ENCODE peak calls at places on chromosomes 11 and 22, in eight cellular contexts. D, U, T, E, P, Q, W and M are unnamed samples.

GRCh38 chr11:69089258-69089657 is 40.5 kb downstream of the TPCN2 start:
- DNase-seq in D (peak; percentile 89), U (no peak), T (no peak), E (peak; percentile 79), P (no peak), Q (no peak), W (no peak), M (peak; percentile 59)

GRCh38 chr11:114432893-114433292 is 6.4 kb upstream of the REXO2 start:
- DNase-seq in D (no peak), U (no peak), T (no peak), E (no peak), P (no peak), Q (no peak), W (no peak), M (no peak)

GRCh38 chr11:61828379-61828628 is 204 bp downstream of the FADS2 start:
- DNase-seq in D (no peak), U (no peak), T (no peak), E (no peak), P (no peak), Q (no peak), W (no peak), M (no peak)

GRCh38 chr22:32534252-32535215 is 59.9 kb downstream of the FBXO7 start:
- DNase-seq in D (no peak), U (no peak), T (no peak), E (no peak), P (no peak), Q (no peak), W (no peak), M (no peak)

GRCh38 chr22:21791635-21792625 is 56.3 kb upstream of the YPEL1 start:
- DNase-seq in D (peak; percentile 62), U (no peak), T (no peak), E (peak; percentile 4), P (no peak), Q (no peak), W (no peak), M (no peak)

GRCh38 chr11:118921121-118921928 is 4.4 kb downstream of the BCL9L start:
- DNase-seq in D (peak; percentile 88), U (no peak), T (peak; percentile 76), E (peak; percentile 97), P (no peak), Q (no peak), W (no peak), M (no peak)

GRCh38 chr22:42873361-42873760 is 16.3 kb upstream of the ARFGAP3 start:
- DNase-seq in D (no peak), U (no peak), T (no peak), E (no peak), P (no peak), Q (no peak), W (no peak), M (no peak)

GRCh38 chr11:81237139-81237538 is 1496.5 kb downstream of the FAM181B start:
- DNase-seq in D (peak; percentile 4), U (no peak), T (no peak), E (peak; percentile 67), P (no peak), Q (no peak), W (peak; percentile 70), M (no peak)

GRCh38 chr11:87384078-87384729 is 346.5 kb downstream of the TMEM135 start:
- DNase-seq in D (no peak), U (no peak), T (no peak), E (no peak), P (no peak), Q (no peak), W (no peak), M (no peak)

GRCh38 chr22:46738961-46739870 is 1.2 kb upstream of the CERK start:
- DNase-seq in D (peak; percentile 72), U (peak; percentile 86), T (no peak), E (peak; percentile 65), P (peak; percentile 65), Q (no peak), W (peak; percentile 92), M (no peak)

GRCh38 chr11:12170984-12171383 is 60.6 kb downstream of the MICAL2 start:
- DNase-seq in D (peak; percentile 49), U (no peak), T (no peak), E (peak; percentile 83), P (no peak), Q (no peak), W (no peak), M (no peak)
- H3K27ac ChIP-seq in D (peak overlapping the region; percentile 76), U (no peak overlapping the region), T (no peak overlapping the region), E (peak overlapping the region; percentile 75), P (no peak overlapping the region), Q (no peak overlapping the region), W (no peak overlapping the region), M (no peak overlapping the region)

GRCh38 chr11:94857337-94857736 is 89.2 kb downstream of the AMOTL1 start:
- DNase-seq in D (no peak), U (no peak), T (no peak), E (no peak), P (no peak), Q (no peak), W (no peak), M (no peak)

GRCh38 chr11:94851864-94852581 is 83.9 kb downstream of the AMOTL1 start:
- DNase-seq in D (no peak), U (no peak), T (no peak), E (no peak), P (no peak), Q (no peak), W (no peak), M (no peak)

GRCh38 chr11:94855666-94856065 is 87.5 kb downstream of the AMOTL1 start:
- DNase-seq in D (no peak), U (no peak), T (no peak), E (no peak), P (no peak), Q (no peak), W (no peak), M (no peak)

GRCh38 chr11:94853836-94854235 is 85.7 kb downstream of the AMOTL1 start:
- DNase-seq in D (no peak), U (no peak), T (no peak), E (no peak), P (no peak), Q (no peak), W (no peak), M (no peak)

DNA sequence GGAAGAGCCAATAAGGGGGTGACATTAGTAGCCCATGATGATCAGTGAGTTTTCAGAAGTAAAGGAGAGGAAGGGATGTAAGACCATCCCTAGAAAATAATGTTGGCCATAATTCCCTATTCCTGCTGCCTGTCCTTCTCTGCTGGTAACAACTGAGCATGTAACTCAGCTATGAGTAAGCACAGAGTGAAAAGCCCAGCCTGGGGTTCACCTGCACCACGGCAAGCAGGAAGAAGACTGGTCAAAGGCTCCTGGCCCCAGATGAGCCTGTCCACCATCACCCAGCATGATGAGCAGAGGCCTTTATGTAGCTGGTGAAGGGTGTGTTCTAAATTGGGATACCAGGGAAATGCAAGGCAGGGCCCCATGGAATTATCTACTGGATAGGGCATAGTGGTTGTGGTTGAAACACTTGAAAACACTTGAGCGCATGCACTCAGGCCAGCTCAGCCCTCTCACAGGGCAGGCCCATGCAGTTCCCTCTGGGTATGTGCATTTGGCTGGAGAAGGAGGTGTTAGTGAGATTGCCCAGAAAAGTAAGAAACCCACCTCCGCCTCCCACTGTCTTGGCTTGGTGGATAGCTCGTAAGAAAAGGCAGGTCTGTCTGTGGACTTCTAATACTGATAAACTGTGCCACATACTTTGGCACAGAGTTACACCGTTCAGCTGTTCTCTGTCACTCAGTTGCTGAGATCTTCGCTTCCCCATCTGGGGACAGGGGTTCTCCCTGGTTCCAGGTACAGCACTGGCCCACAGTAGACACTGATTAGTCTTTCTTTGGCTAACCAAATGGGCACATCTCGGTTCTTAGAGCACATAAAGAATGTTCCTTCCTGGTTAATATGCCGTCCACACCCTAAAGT is 86.8 kb downstream of the AMOTL1 start:
- DNase-seq in D (no peak), U (no peak), T (no peak), E (no peak), P (no peak), Q (no peak), W (no peak), M (no peak)
- H3K27ac ChIP-seq in D (no peak overlapping the region), U (no peak overlapping the region), T (no peak overlapping the region), E (no peak overlapping the region), P (no peak overlapping the region), Q (no peak overlapping the region), W (no peak overlapping the region), M (no peak overlapping the region)

GRCh38 chr22:17218341-17218740 is 894 bp downstream of the ADA2 start:
- DNase-seq in D (no peak), U (no peak), T (no peak), E (no peak), P (no peak), Q (no peak), W (no peak), M (no peak)
- H3K27ac ChIP-seq in D (no peak overlapping the region), U (peak overlapping the region; percentile 39), T (peak overlapping the region; percentile 76), E (no peak overlapping the region), P (peak overlapping the region; percentile 13), Q (no peak overlapping the region), W (peak overlapping the region; percentile 97), M (no peak overlapping the region)

DNA sequence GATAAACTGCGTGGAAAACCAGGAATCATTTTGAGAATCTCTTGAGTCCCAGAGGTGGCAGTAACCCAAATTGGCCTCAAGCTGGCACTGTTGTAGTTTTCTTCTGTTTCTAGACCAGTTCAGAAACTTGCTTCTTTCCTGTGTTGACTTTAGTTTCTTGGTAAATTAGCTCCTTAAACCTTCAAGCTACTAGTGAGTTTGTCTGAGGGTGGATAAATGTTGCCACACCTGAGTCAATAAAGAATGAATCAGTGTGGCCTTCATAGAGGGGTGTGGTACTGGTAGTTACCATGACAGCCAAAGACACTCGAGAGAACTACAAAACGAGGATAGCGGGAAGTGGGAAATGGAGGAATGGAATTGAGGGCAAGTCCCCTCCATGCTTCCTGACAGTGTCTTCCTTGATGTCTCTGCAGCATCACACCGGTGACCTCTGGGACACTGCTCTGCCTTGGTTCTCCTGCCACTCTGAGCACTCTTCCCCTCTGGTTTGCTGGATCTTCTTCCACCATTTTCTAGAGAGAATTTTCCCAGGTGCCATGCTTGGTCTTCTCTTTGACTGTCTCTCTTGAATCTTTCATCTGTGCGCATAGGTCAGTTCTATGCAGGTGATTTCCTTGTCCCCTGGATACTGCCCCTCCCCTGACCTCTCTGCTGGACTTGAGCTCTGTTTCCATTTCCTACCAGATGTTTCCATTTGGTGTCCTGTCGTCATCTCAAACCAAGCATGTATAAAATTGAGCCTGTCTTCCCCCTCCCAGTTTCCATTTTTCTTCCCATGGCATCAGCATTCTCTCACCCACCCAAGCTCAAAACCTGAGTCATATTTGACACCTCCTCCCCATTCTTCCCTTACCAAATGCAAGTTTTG is 7.2 kb downstream of the POLD4 start:
- DNase-seq in D (peak; percentile 58), U (no peak), T (no peak), E (peak; percentile 66), P (no peak), Q (no peak), W (peak; percentile 49), M (peak; percentile 70)
- H3K27ac ChIP-seq in D (no peak overlapping the region), U (no peak overlapping the region), T (peak overlapping the region; percentile 21), E (no peak overlapping the region), P (no peak overlapping the region), Q (no peak overlapping the region), W (no peak overlapping the region), M (peak overlapping the region; percentile 74)

GRCh38 chr22:17260291-17260690 is 41.1 kb upstream of the ADA2 start:
- DNase-seq in D (no peak), U (no peak), T (no peak), E (no peak), P (no peak), Q (no peak), W (no peak), M (no peak)
- H3K27ac ChIP-seq in D (no peak overlapping the region), U (no peak overlapping the region), T (no peak overlapping the region), E (no peak overlapping the region), P (no peak overlapping the region), Q (no peak overlapping the region), W (no peak overlapping the region), M (no peak overlapping the region)